ENCODE peak calls at places on chromosomes 12 and 14, in eight cellular contexts. H is esophagus squamous epithelium; G is mesendoderm; S is esophagus muscularis mucosa; P is H1; L is A549; N is neuronal stem cell; T is CD8-positive, alpha-beta memory T cell. X is an unnamed sample. For H3K4me1, the result is how much of the 10 kb centered on the place peaks cover.

GRCh38 chr12:58804749-58805148 is 115.6 kb downstream of the LRIG3 start:
- DNase-seq in H (no peak), G (peak), S (no peak), P (no peak), L (peak), N (no peak), T (no peak), X (no peak)

GRCh38 chr12:109757671-109758265 is 44.1 kb downstream of the FAM222A start:
- DNase-seq in H (no peak), G (no peak), S (no peak), P (peak), L (no peak), N (no peak), T (no peak), X (no peak)

GRCh38 chr12:119090865-119091264 is 87.9 kb upstream of the HSPB8 start:
- DNase-seq in H (no peak), G (peak), S (no peak), P (no peak), L (no peak), N (no peak), T (no peak), X (no peak)

GRCh38 chr14:29810657-29811056 is 117.0 kb downstream of the PRKD1 start:
- DNase-seq in H (no peak), G (no peak), S (no peak), P (no peak), L (no peak), N (no peak), T (no peak), X (no peak)

GRCh38 chr12:49121047-49121696 is 10.0 kb downstream of the TUBA1B start:
- DNase-seq in H (no peak), G (peak), S (no peak), P (peak), L (peak), N (peak), T (no peak), X (peak)

GRCh38 chr14:38138581-38139138 is 69.0 kb upstream of the SSTR1 start:
- DNase-seq in H (no peak), G (peak), S (no peak), P (no peak), L (peak), N (no peak), T (no peak), X (no peak)

GRCh38 chr12:95358111-95359083 is 115.6 kb upstream of the METAP2 start:
- DNase-seq in H (no peak), G (no peak), S (no peak), P (no peak), L (no peak), N (no peak), T (no peak), X (no peak)

GRCh38 chr14:87989613-87990299 is 3.2 kb downstream of the GALC start:
- DNase-seq in H (no peak), G (peak), S (no peak), P (no peak), L (no peak), N (no peak), T (no peak), X (no peak)

GRCh38 chr14:100160534-100160916 is 1.1 kb upstream of the DEGS2 start:
- DNase-seq in H (no peak), G (no peak), S (no peak), P (no peak), L (no peak), N (no peak), T (no peak), X (no peak)

GRCh38 chr14:41285193-41285748 is 321.4 kb upstream of the LRFN5 start:
- DNase-seq in H (no peak), G (peak), S (no peak), P (peak), L (peak), N (peak), T (no peak), X (no peak)

GRCh38 chr12:94994312-94994711 is 9.2 kb downstream of the NDUFA12 start:
- DNase-seq in H (no peak), G (no peak), S (no peak), P (no peak), L (peak), N (no peak), T (no peak), X (no peak)

GRCh38 chr14:44211718-44212117 is 295.4 kb downstream of the FSCB start:
- DNase-seq in H (no peak), G (no peak), S (no peak), P (no peak), L (no peak), N (no peak), T (no peak), X (no peak)

GRCh38 chr14:49461529-49462401 is 124.4 kb downstream of the RPS29 start:
- DNase-seq in H (peak), G (peak), S (no peak), P (no peak), L (peak), N (peak), T (peak), X (peak)

GRCh38 chr14:38989917-38990546 is 113.0 kb downstream of the SEC23A start:
- DNase-seq in H (no peak), G (no peak), S (no peak), P (no peak), L (no peak), N (no peak), T (no peak), X (no peak)

GRCh38 chr12:116874324-116874995 is 6.8 kb downstream of the HRK start:
- DNase-seq in H (no peak), G (no peak), S (no peak), P (no peak), L (no peak), N (no peak), T (no peak), X (no peak)

GRCh38 chr12:128551266-128552025 is 272.3 kb downstream of the SLC15A4 start:
- DNase-seq in H (no peak), G (no peak), S (no peak), P (no peak), L (no peak), N (no peak), T (no peak), X (no peak)

GRCh38 chr12:95395706-95396105 is 78.2 kb upstream of the METAP2 start:
- DNase-seq in H (no peak), G (no peak), S (no peak), P (no peak), L (no peak), N (no peak), T (no peak), X (no peak)

GRCh38 chr14:85634205-85634604 is 104.3 kb downstream of the FLRT2 start:
- DNase-seq in H (no peak), G (no peak), S (no peak), P (no peak), L (no peak), N (no peak), T (no peak), X (no peak)

GRCh38 chr14:67819563-67820411 is at the start of gene RAD51B:
- DNase-seq in H (peak), G (peak), S (peak), P (peak), L (peak), N (peak), T (peak), X (peak)

GRCh38 chr14:63760014-63760413 is 32.1 kb upstream of the SGPP1 start:
- DNase-seq in H (no peak), G (no peak), S (no peak), P (no peak), L (no peak), N (no peak), T (no peak), X (no peak)

GRCh38 chr14:100887728-100888335 is 15.7 kb downstream of the RTL1 start:
- DNase-seq in H (no peak), G (no peak), S (no peak), P (no peak), L (no peak), N (no peak), T (no peak), X (no peak)

GRCh38 chr12:11724888-11725310 is 75.4 kb downstream of the ETV6 start:
- DNase-seq in H (no peak), G (peak), S (no peak), P (no peak), L (no peak), N (no peak), T (no peak), X (no peak)

GRCh38 chr14:24058260-24058950 is 6.6 kb downstream of the CARMIL3 start:
- DNase-seq in H (no peak), G (peak), S (peak), P (peak), L (peak), N (peak), T (peak), X (peak)

GRCh38 chr12:122130150-122130549 is 43.9 kb downstream of the IL31 start:
- DNase-seq in H (no peak), G (no peak), S (no peak), P (no peak), L (no peak), N (no peak), T (no peak), X (no peak)

GRCh38 chr14:83467811-83468210 is 1934.2 kb upstream of the SEL1L start:
- DNase-seq in H (no peak), G (no peak), S (no peak), P (no peak), L (no peak), N (no peak), T (no peak), X (no peak)

GRCh38 chr12:79933043-79933442 is 1.9 kb downstream of the PPP1R12A start:
- DNase-seq in H (no peak), G (no peak), S (no peak), P (no peak), L (no peak), N (no peak), T (no peak), X (no peak)

GRCh38 chr12:1338483-1339177 is 255.8 kb downstream of the FBXL14 start:
- DNase-seq in H (no peak), G (no peak), S (no peak), P (no peak), L (no peak), N (no peak), T (no peak), X (no peak)

GRCh38 chr12:32558941-32559340 is 120.2 kb upstream of the DNM1L start:
- DNase-seq in H (no peak), G (no peak), S (no peak), P (no peak), L (no peak), N (no peak), T (no peak), X (no peak)

GRCh38 chr14:23621204-23621931 is 14.8 kb upstream of the DHRS2 start:
- DNase-seq in H (no peak), G (no peak), S (peak), P (no peak), L (no peak), N (no peak), T (no peak), X (no peak)

GRCh38 chr12:70252832-70253231 is 9.6 kb downstream of the CNOT2 start:
- DNase-seq in H (no peak), G (no peak), S (no peak), P (no peak), L (no peak), N (no peak), T (no peak), X (no peak)

GRCh38 chr12:59626382-59626781 is 30.6 kb downstream of the SLC16A7 start:
- DNase-seq in H (no peak), G (no peak), S (no peak), P (no peak), L (no peak), N (no peak), T (no peak), X (no peak)

GRCh38 chr12:21296751-21297406 is 37.8 kb downstream of the SLCO1A2 start:
- DNase-seq in H (no peak), G (peak), S (no peak), P (no peak), L (peak), N (no peak), T (no peak), X (no peak)

GRCh38 chr14:25463475-25463874 is 413.5 kb upstream of the STXBP6 start:
- DNase-seq in H (no peak), G (no peak), S (no peak), P (no peak), L (no peak), N (no peak), T (no peak), X (no peak)

GRCh38 chr14:51039285-51039684 is 55.6 kb downstream of the TRIM9 start:
- DNase-seq in H (no peak), G (no peak), S (no peak), P (no peak), L (no peak), N (no peak), T (no peak), X (no peak)

GRCh38 chr14:100376751-100377171 is 53.6 kb downstream of the SLC25A47 start:
- DNase-seq in H (no peak), G (peak), S (no peak), P (peak), L (peak), N (no peak), T (no peak), X (no peak)

GRCh38 chr12:55715833-55716581 is at the start of gene BLOC1S1:
- DNase-seq in H (peak), G (peak), S (peak), P (peak), L (peak), N (peak), T (peak), X (peak)

GRCh38 chr14:50260511-50260910 is 29.1 kb upstream of the SOS2 start:
- DNase-seq in H (no peak), G (peak), S (no peak), P (no peak), L (peak), N (no peak), T (no peak), X (no peak)

GRCh38 chr14:74765721-74766120 is 2.6 kb downstream of the YLPM1 start:
- DNase-seq in H (no peak), G (no peak), S (no peak), P (no peak), L (no peak), N (no peak), T (no peak), X (no peak)

GRCh38 chr12:132336451-132337413 is 7.3 kb upstream of the GALNT9 start:
- DNase-seq in H (no peak), G (no peak), S (no peak), P (no peak), L (no peak), N (no peak), T (no peak), X (no peak)

GRCh38 chr14:105200074-105200473 is 19.0 kb upstream of the NUDT14 start:
- DNase-seq in H (no peak), G (no peak), S (no peak), P (no peak), L (no peak), N (no peak), T (no peak), X (no peak)
- H3K4me1 ChIP-seq in H (half or more), G (under half), S (half or more), P (under half), L (under half), N (under half), T (under half), X (under half)

GRCh38 chr12:126358806-126359205 is 1293.6 kb downstream of the AACS start:
- DNase-seq in H (no peak), G (no peak), S (no peak), P (no peak), L (no peak), N (no peak), T (no peak), X (no peak)

GRCh38 chr12:126353604-126354003 is 1288.4 kb downstream of the AACS start:
- DNase-seq in H (no peak), G (no peak), S (no peak), P (no peak), L (no peak), N (no peak), T (no peak), X (no peak)

GRCh38 chr12:126349383-126349782 is 1284.1 kb downstream of the AACS start:
- DNase-seq in H (no peak), G (no peak), S (no peak), P (no peak), L (no peak), N (no peak), T (no peak), X (no peak)

GRCh38 chr12:126354633-126355032 is 1289.4 kb downstream of the AACS start:
- DNase-seq in H (no peak), G (no peak), S (no peak), P (no peak), L (no peak), N (no peak), T (no peak), X (no peak)

GRCh38 chr12:126355346-126355745 is 1290.1 kb downstream of the AACS start:
- DNase-seq in H (no peak), G (no peak), S (no peak), P (no peak), L (no peak), N (no peak), T (no peak), X (no peak)
- H3K4me1 ChIP-seq in H (under half), G (under half), S (under half), P (under half), L (under half), N (under half), T (under half), X (under half)

DNA sequence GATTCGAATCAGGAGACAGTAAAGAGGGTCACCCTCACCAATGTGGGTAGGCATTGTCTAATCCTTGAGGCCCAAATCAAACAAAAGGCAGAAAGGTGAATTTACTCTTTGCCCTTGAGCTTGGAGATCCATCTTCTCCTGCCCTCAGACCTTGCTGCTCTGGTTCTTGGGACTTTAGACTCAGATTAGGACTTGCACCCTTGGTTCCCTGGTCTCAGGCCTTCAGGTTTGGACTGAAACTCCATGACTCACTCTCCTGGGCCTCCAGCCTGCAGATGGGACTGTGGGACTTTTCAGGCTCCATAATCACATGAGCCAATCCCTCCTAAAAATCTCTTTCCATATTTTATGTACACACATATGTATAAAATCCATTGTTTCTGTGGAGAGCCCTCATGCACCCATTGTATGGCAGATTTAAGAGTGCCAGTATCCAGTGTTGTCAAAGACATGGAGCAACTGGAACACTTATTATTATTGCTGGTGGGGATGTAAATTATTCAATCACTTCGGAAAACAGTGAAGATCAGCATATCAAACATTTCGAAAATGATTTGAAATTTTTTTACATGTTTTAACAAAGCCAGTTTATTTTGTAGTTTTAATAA is 48.7 kb downstream of the EID3 start:
- DNase-seq in H (no peak), G (no peak), S (no peak), P (peak), L (no peak), N (no peak), T (no peak), X (no peak)
- H3K4me1 ChIP-seq in H (under half), G (under half), S (under half), P (under half), L (half or more), N (under half), T (under half), X (under half)

GRCh38 chr12:64670039-64670438 is 59.7 kb downstream of the RASSF3 start:
- DNase-seq in H (no peak), G (no peak), S (no peak), P (no peak), L (no peak), N (no peak), T (no peak), X (no peak)

GRCh38 chr12:64673490-64674169 is 63.3 kb downstream of the RASSF3 start:
- DNase-seq in H (no peak), G (peak), S (no peak), P (no peak), L (no peak), N (peak), T (no peak), X (no peak)

GRCh38 chr12:64670856-64671639 is 60.8 kb downstream of the RASSF3 start:
- DNase-seq in H (no peak), G (peak), S (no peak), P (no peak), L (peak), N (no peak), T (no peak), X (peak)

GRCh38 chr12:64672925-64673409 is 62.7 kb downstream of the RASSF3 start:
- DNase-seq in H (no peak), G (no peak), S (no peak), P (no peak), L (peak), N (no peak), T (peak), X (peak)

GRCh38 chr12:64671682-64672081 is 61.4 kb downstream of the RASSF3 start:
- DNase-seq in H (no peak), G (no peak), S (no peak), P (no peak), L (no peak), N (no peak), T (no peak), X (no peak)
- H3K4me1 ChIP-seq in H (half or more), G (under half), S (half or more), P (under half), L (half or more), N (under half), T (half or more), X (half or more)

GRCh38 chr14:68935761-68936209 is 43.3 kb downstream of the ACTN1 start:
- DNase-seq in H (no peak), G (peak), S (no peak), P (no peak), L (no peak), N (no peak), T (no peak), X (no peak)
- H3K4me1 ChIP-seq in H (half or more), G (under half), S (half or more), P (under half), L (half or more), N (under half), T (under half), X (under half)

DNA sequence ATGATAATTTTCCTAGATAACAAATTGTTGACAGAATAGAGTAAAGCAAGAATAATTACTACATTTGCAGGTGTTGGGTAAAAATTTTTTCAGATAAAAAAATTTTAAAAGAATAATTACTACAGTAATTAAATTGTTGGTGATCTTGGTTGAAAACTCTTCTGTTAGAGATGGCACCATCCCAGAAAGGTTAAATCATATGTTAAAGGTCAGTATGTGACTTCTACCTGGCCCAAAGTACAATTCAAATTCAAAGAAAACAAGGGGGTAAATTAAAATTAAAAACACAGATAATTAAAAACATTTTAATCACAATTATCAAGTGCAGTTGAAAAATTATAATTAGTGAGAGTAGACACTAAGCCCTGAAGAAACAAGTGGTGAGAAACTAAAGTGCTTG is 18.1 kb upstream of the PIK3C2G start:
- DNase-seq in H (no peak), G (no peak), S (no peak), P (no peak), L (no peak), N (no peak), T (no peak), X (no peak)
- H3K4me1 ChIP-seq in H (under half), G (under half), S (under half), P (under half), L (under half), N (under half), T (under half), X (under half)

GRCh38 chr14:89221109-89221508 is 195.9 kb downstream of the FOXN3 start:
- DNase-seq in H (no peak), G (no peak), S (no peak), P (no peak), L (peak), N (no peak), T (no peak), X (no peak)

GRCh38 chr14:89227490-89227834 is 189.6 kb downstream of the FOXN3 start:
- DNase-seq in H (no peak), G (no peak), S (no peak), P (no peak), L (no peak), N (no peak), T (no peak), X (no peak)

GRCh38 chr14:89228921-89229639 is 188.0 kb downstream of the FOXN3 start:
- DNase-seq in H (no peak), G (no peak), S (no peak), P (no peak), L (no peak), N (no peak), T (no peak), X (no peak)

GRCh38 chr14:89226789-89227489 is 190.1 kb downstream of the FOXN3 start:
- DNase-seq in H (no peak), G (no peak), S (no peak), P (no peak), L (no peak), N (no peak), T (no peak), X (no peak)

DNA sequence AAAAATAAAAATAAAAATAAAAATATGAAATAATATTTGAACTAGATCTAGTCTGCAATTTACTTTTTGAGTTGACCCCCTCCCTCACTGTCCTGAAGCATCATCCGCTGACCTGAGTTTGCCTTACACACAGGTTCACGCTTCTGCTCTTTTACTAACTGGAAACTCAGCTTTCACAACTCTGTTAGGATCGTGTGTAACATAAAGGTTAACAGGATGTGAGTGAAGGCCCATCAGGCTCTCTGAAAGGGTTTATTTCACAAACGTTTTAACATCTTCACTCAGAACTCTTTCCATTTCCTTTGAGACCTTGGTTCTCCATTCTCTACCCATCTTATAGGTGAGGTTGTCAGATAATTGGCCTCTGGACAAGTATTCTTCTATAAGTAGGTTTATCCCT is 191.4 kb downstream of the FOXN3 start:
- DNase-seq in H (no peak), G (no peak), S (no peak), P (no peak), L (no peak), N (no peak), T (no peak), X (no peak)
- H3K4me1 ChIP-seq in H (half or more), G (under half), S (half or more), P (under half), L (under half), N (under half), T (under half), X (under half)